ENCODE peak calls at places on chromosomes 5 and 9, in five cellular contexts. One of them, this sample, is unnamed.

GRCh38 chr9:5799314-5799713 is 33.6 kb downstream of the ERMP1 start:
- DNase-seq in lower lobe of right lung: no peak
- DNase-seq in iPS DF 6.9: no peak
- DNase-seq in A673: peak; percentile 59
- DNase-seq in colonic mucosa: no peak
- DNase-seq in this sample: no peak

GRCh38 chr9:94779101-94779500 is 52.6 kb downstream of the AOPEP start:
- DNase-seq in lower lobe of right lung: no peak
- DNase-seq in A673: peak; percentile 16
- DNase-seq in colonic mucosa: no peak
- DNase-seq in iPS DF 6.9: no peak
- DNase-seq in this sample: no peak

GRCh38 chr9:134488901-134489280 is 152.7 kb upstream of the COL5A1 start:
- DNase-seq in iPS DF 6.9: no peak
- DNase-seq in A673: no peak
- DNase-seq in colonic mucosa: no peak
- DNase-seq in lower lobe of right lung: no peak
- DNase-seq in this sample: peak; percentile 41

GRCh38 chr5:122561209-122561608 is 213.7 kb upstream of the SNX2 start:
- DNase-seq in lower lobe of right lung: no peak
- DNase-seq in colonic mucosa: no peak
- DNase-seq in A673: no peak
- DNase-seq in iPS DF 6.9: no peak
- DNase-seq in this sample: no peak

GRCh38 chr5:61969347-61969746 is 336.7 kb upstream of the KIF2A start:
- DNase-seq in lower lobe of right lung: no peak
- DNase-seq in iPS DF 6.9: no peak
- DNase-seq in A673: peak; percentile 42
- DNase-seq in colonic mucosa: no peak
- DNase-seq in this sample: no peak

GRCh38 chr5:116571568-116572321 is 2.9 kb downstream of the SEMA6A start:
- DNase-seq in colonic mucosa: peak; percentile 31
- DNase-seq in A673: no peak
- DNase-seq in lower lobe of right lung: no peak
- DNase-seq in iPS DF 6.9: no peak
- DNase-seq in this sample: no peak

GRCh38 chr5:41793156-41793770 is 77.0 kb downstream of the OXCT1 start:
- DNase-seq in colonic mucosa: no peak
- DNase-seq in lower lobe of right lung: no peak
- DNase-seq in iPS DF 6.9: no peak
- DNase-seq in A673: peak; percentile 91
- DNase-seq in this sample: no peak

GRCh38 chr5:6586647-6587042 is 46.2 kb downstream of the NSUN2 start:
- DNase-seq in iPS DF 6.9: no peak
- DNase-seq in A673: no peak
- DNase-seq in colonic mucosa: no peak
- DNase-seq in lower lobe of right lung: no peak
- DNase-seq in this sample: no peak

GRCh38 chr9:20512636-20513035 is 109.7 kb downstream of the MLLT3 start:
- DNase-seq in iPS DF 6.9: no peak
- DNase-seq in colonic mucosa: no peak
- DNase-seq in lower lobe of right lung: no peak
- DNase-seq in A673: no peak
- DNase-seq in this sample: no peak

GRCh38 chr9:88923653-88924284 is 67.5 kb upstream of the S1PR3 start:
- DNase-seq in iPS DF 6.9: no peak
- DNase-seq in A673: no peak
- DNase-seq in lower lobe of right lung: peak; percentile 84
- DNase-seq in colonic mucosa: no peak
- DNase-seq in this sample: peak; percentile 82

GRCh38 chr9:109072133-109072692 is 47.5 kb downstream of the TMEM245 start:
- DNase-seq in lower lobe of right lung: no peak
- DNase-seq in colonic mucosa: no peak
- DNase-seq in iPS DF 6.9: no peak
- DNase-seq in A673: no peak
- DNase-seq in this sample: no peak

GRCh38 chr5:9692576-9692975 is 62.4 kb upstream of the TAS2R1 start:
- DNase-seq in A673: no peak
- DNase-seq in colonic mucosa: no peak
- DNase-seq in iPS DF 6.9: no peak
- DNase-seq in lower lobe of right lung: no peak
- DNase-seq in this sample: no peak

GRCh38 chr5:141094481-141095262 is at the start of gene PCDHB2:
- DNase-seq in lower lobe of right lung: no peak
- DNase-seq in iPS DF 6.9: peak; percentile 84
- DNase-seq in A673: peak; percentile 94
- DNase-seq in colonic mucosa: no peak
- DNase-seq in this sample: no peak

GRCh38 chr5:146098047-146098446 is 7.3 kb downstream of the PLAC8L1 start:
- DNase-seq in colonic mucosa: no peak
- DNase-seq in lower lobe of right lung: no peak
- DNase-seq in A673: no peak
- DNase-seq in iPS DF 6.9: no peak
- DNase-seq in this sample: no peak

GRCh38 chr5:57495688-57496087 is 13.1 kb upstream of the ACTBL2 start:
- DNase-seq in iPS DF 6.9: no peak
- DNase-seq in colonic mucosa: no peak
- DNase-seq in lower lobe of right lung: no peak
- DNase-seq in A673: peak; percentile 38
- DNase-seq in this sample: no peak

GRCh38 chr5:57497733-57498132 is 15.1 kb upstream of the ACTBL2 start:
- DNase-seq in iPS DF 6.9: no peak
- DNase-seq in lower lobe of right lung: no peak
- DNase-seq in A673: no peak
- DNase-seq in colonic mucosa: no peak
- DNase-seq in this sample: no peak

GRCh38 chr5:57503433-57503832 is 20.8 kb upstream of the ACTBL2 start:
- DNase-seq in A673: no peak
- DNase-seq in iPS DF 6.9: no peak
- DNase-seq in lower lobe of right lung: no peak
- DNase-seq in colonic mucosa: no peak
- DNase-seq in this sample: no peak

GRCh38 chr5:57501414-57502321 is 19.1 kb upstream of the ACTBL2 start:
- DNase-seq in A673: no peak
- DNase-seq in colonic mucosa: no peak
- DNase-seq in iPS DF 6.9: no peak
- DNase-seq in lower lobe of right lung: no peak
- DNase-seq in this sample: no peak

GRCh38 chr5:57499262-57500050 is 16.8 kb upstream of the ACTBL2 start:
- DNase-seq in A673: peak; percentile 59
- DNase-seq in iPS DF 6.9: peak; percentile 54
- DNase-seq in lower lobe of right lung: no peak
- DNase-seq in colonic mucosa: no peak
- DNase-seq in this sample: no peak
- H3K4me3 ChIP-seq in A673: peak overlapping the region; percentile 19
- H3K4me3 ChIP-seq in iPS DF 6.9: no peak overlapping the region
- H3K4me3 ChIP-seq in lower lobe of right lung: peak overlapping the region; percentile 24
- H3K4me3 ChIP-seq in colonic mucosa: no peak overlapping the region
- H3K4me3 ChIP-seq in this sample: peak overlapping the region; percentile 8

DNA sequence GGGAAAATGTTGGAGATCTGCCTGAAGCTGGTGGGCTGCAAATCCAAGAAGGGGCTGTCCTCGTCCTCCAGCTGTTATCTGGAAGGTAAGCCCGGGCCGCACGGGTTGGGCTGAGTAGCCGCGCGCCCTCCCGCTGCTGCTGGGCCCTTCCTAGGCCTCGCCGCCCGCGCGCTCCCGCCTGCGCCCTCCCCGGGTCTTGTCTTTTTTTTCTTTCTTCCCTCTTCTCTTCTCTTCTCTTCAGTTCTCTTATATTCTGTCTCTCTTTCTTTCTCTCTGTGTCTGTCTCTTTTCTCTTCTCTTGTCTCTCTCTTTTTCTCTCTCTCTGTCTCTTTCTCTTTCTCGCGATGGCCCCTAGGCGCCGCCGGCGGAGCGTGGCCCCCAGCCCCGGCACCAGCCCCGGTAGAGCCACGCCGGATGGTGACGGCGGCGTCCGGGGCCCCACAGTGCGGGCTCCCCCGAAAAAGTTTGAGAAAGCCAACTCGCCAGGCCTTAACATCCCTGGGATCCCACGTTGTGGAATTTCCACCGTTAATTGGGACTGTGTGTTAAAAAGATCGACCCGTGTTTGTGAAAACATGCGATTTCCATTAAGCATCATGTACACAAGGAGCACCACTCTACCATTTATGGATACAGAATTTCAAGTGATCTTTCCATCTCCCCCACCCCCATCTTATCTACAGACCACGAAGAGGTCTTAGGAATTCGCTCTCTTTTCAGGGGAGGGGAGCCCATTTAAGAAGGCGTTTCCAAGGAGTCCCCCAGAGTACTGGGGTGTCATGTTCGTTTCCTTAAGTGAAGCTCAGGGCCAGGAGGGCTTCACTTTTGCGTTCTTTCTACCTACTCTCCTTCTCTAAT is 616 bp downstream of the ABL1 start:
- DNase-seq in iPS DF 6.9: no peak
- DNase-seq in colonic mucosa: no peak
- DNase-seq in A673: peak; percentile 67
- DNase-seq in lower lobe of right lung: peak; percentile 66
- DNase-seq in this sample: peak; percentile 83
- H3K4me1 ChIP-seq in iPS DF 6.9: peaks cover 2% of the 10 kb centered on the region
- H3K4me1 ChIP-seq in colonic mucosa: no peaks in the 10 kb centered on the region
- H3K4me1 ChIP-seq in A673: peaks cover 53% of the 10 kb centered on the region
- H3K4me1 ChIP-seq in lower lobe of right lung: peaks cover 49% of the 10 kb centered on the region
- H3K4me1 ChIP-seq in this sample: peaks cover 75% of the 10 kb centered on the region

DNA sequence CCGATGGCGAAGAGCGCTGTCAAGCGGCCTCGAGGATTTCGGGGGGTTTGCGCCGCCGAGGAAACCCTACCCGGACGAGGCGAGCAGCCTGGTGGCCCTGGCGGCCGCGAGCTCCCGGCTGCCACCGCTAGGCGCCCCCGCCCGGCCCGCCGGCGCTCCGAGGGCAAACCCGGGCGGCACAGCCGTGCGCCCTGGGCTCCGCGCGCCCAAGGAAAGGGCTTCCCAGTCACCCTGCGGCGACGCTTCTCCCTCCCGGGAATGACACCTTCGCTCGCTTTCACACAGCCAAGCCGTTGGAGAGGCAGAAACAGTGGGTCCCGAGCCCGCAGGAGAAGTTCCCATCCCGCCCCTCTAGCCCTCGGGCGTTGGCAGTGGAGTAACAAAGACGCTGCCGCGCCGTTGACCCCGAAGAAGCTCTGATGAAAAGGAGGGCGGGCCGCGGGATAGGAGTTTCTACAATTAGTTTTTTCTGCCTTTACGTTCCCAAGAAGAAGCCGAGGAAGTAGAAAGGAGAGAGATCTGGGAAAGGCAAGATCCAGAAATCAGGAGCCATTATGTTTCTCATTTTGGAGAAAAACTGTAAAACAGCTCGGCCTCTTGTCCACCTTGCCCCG is 126.1 kb downstream of the TMEM174 start:
- DNase-seq in A673: peak; percentile 34
- DNase-seq in colonic mucosa: no peak
- DNase-seq in iPS DF 6.9: no peak
- DNase-seq in lower lobe of right lung: no peak
- DNase-seq in this sample: no peak
- H3K4me3 ChIP-seq in A673: peak overlapping the region; percentile 16
- H3K4me3 ChIP-seq in colonic mucosa: no peak overlapping the region
- H3K4me3 ChIP-seq in iPS DF 6.9: peak overlapping the region; percentile 22
- H3K4me3 ChIP-seq in lower lobe of right lung: no peak overlapping the region
- H3K4me3 ChIP-seq in this sample: peak overlapping the region; percentile 42

GRCh38 chr9:136343121-136343883 is 16.0 kb downstream of the GPSM1 start:
- DNase-seq in lower lobe of right lung: no peak
- DNase-seq in A673: no peak
- DNase-seq in colonic mucosa: no peak
- DNase-seq in iPS DF 6.9: no peak
- DNase-seq in this sample: peak; percentile 87
- H3K4me1 ChIP-seq in lower lobe of right lung: peaks cover 53% of the 10 kb centered on the region
- H3K4me1 ChIP-seq in A673: peaks cover 12% of the 10 kb centered on the region
- H3K4me1 ChIP-seq in colonic mucosa: no peaks in the 10 kb centered on the region
- H3K4me1 ChIP-seq in iPS DF 6.9: peaks cover 7% of the 10 kb centered on the region
- H3K4me1 ChIP-seq in this sample: peaks cover 75% of the 10 kb centered on the region

GRCh38 chr9:87725356-87725899 is 491 bp upstream of the CTSL start:
- DNase-seq in lower lobe of right lung: no peak
- DNase-seq in A673: peak; percentile 41
- DNase-seq in iPS DF 6.9: no peak
- DNase-seq in colonic mucosa: no peak
- DNase-seq in this sample: no peak

GRCh38 chr9:87722393-87722792 is 3.5 kb upstream of the CTSL start:
- DNase-seq in A673: no peak
- DNase-seq in lower lobe of right lung: no peak
- DNase-seq in colonic mucosa: no peak
- DNase-seq in iPS DF 6.9: no peak
- DNase-seq in this sample: no peak

DNA sequence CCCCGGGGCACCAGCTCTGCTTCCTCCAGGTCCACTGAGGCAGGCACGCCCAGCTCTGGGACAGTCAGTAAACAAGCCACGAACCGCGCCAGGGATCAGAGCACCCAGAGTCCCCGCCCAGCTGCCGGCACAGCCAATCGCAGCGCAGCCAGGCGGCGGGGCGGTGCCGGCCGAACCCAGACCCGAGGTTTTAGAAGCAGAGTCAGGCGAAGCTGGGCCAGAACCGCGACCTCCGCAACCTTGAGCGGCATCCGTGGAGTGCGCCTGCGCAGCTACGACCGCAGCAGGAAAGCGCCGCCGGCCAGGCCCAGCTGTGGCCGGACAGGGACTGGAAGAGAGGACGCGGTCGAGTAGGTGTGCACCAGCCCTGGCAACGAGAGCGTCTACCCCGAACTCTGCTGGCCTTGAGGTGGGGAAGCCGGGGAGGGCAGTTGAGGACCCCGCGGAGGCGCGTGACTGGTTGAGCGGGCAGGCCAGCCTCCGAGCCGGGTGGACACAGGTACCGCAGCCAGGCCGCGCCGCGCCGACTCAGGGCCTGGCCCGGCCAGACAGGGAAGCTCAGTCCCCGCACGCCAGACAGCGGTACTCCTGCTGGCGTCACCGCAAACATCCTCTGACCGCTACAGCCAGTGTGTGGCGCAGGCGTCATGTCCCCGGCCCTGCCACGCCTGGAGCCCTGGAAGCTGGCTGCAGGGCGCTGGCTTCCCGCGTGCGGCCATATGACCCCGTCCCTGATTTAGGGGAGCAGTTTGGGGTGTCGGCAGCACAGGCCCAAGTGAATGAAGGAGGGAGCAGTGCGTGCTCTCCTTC is at the start of gene CTSL:
- DNase-seq in colonic mucosa: peak; percentile 89
- DNase-seq in iPS DF 6.9: peak; percentile 77
- DNase-seq in A673: peak; percentile 67
- DNase-seq in lower lobe of right lung: peak; percentile 92
- DNase-seq in this sample: peak; percentile 89
- H3K4me3 ChIP-seq in colonic mucosa: peak within 1 kb of the TSS; percentile 51
- H3K4me3 ChIP-seq in iPS DF 6.9: peak within 1 kb of the TSS; percentile 45
- H3K4me3 ChIP-seq in A673: peak within 1 kb of the TSS; percentile 77
- H3K4me3 ChIP-seq in lower lobe of right lung: peak within 1 kb of the TSS; percentile 70
- H3K4me3 ChIP-seq in this sample: peak within 1 kb of the TSS; percentile 45

DNA sequence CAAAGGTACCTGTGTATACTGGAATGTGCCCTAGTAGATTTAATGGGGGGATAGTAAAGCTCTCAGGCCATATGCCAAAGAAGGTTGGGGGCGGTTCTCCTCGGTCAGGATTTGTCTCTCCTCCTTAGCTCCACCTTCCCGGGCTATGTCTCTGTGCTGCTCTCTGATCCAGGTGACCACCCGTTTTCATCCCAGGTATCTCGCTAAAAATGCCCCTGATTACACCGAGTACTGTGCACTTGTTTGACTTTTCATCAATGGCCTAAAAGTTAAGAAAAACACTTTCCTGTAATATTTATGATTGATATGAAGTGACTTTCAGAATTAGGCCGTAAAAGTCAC is 718 bp downstream of the NDUFS6 start:
- DNase-seq in A673: no peak
- DNase-seq in iPS DF 6.9: no peak
- DNase-seq in colonic mucosa: peak; percentile 37
- DNase-seq in lower lobe of right lung: no peak
- DNase-seq in this sample: peak; percentile 47
- H3K4me1 ChIP-seq in A673: peaks cover 14% of the 10 kb centered on the region
- H3K4me1 ChIP-seq in iPS DF 6.9: peaks cover 2% of the 10 kb centered on the region
- H3K4me1 ChIP-seq in colonic mucosa: peaks cover 4% of the 10 kb centered on the region
- H3K4me1 ChIP-seq in lower lobe of right lung: peaks cover 16% of the 10 kb centered on the region
- H3K4me1 ChIP-seq in this sample: peaks cover 54% of the 10 kb centered on the region

This sample was measured in spleen.